ENCODE peak calls at places on chromosomes 16 and 17, in eight cellular contexts. One of them, this sample, is unnamed.

GRCh38 chr17:81207610-81208581 is 14.9 kb downstream of the CEP131 start:
- DNase-seq in RCC 7860: no peak
- DNase-seq in NCI-H460: no peak
- DNase-seq in astrocyte of the spinal cord: no peak
- DNase-seq in HEK293T: no peak
- DNase-seq in non-pigmented ciliary epithelial cell: no peak
- DNase-seq in GM19239: no peak
- DNase-seq in NCI-H1105 treated with DMSO at 0.1 percent for 48 hours: no peak
- DNase-seq in this sample: no peak

GRCh38 chr17:28227278-28228108 is 91.5 kb upstream of the TMEM97 start:
- DNase-seq in NCI-H460: peak
- DNase-seq in astrocyte of the spinal cord: peak
- DNase-seq in GM19239: no peak
- DNase-seq in HEK293T: peak
- DNase-seq in RCC 7860: no peak
- DNase-seq in non-pigmented ciliary epithelial cell: no peak
- DNase-seq in NCI-H1105 treated with DMSO at 0.1 percent for 48 hours: peak
- DNase-seq in this sample: peak

GRCh38 chr17:51590071-51590470 is 329.7 kb downstream of the UTP18 start:
- DNase-seq in NCI-H1105 treated with DMSO at 0.1 percent for 48 hours: peak
- DNase-seq in RCC 7860: no peak
- DNase-seq in GM19239: no peak
- DNase-seq in HEK293T: no peak
- DNase-seq in non-pigmented ciliary epithelial cell: no peak
- DNase-seq in NCI-H460: no peak
- DNase-seq in astrocyte of the spinal cord: no peak
- DNase-seq in this sample: no peak

GRCh38 chr16:67301080-67301757 is 21.9 kb downstream of the PLEKHG4 start:
- DNase-seq in RCC 7860: no peak
- DNase-seq in HEK293T: no peak
- DNase-seq in astrocyte of the spinal cord: no peak
- DNase-seq in non-pigmented ciliary epithelial cell: no peak
- DNase-seq in NCI-H460: no peak
- DNase-seq in NCI-H1105 treated with DMSO at 0.1 percent for 48 hours: no peak
- DNase-seq in GM19239: no peak
- DNase-seq in this sample: no peak

GRCh38 chr17:42255425-42255810 is 20.8 kb downstream of the STAT5B start:
- DNase-seq in GM19239: no peak
- DNase-seq in NCI-H460: no peak
- DNase-seq in RCC 7860: no peak
- DNase-seq in HEK293T: no peak
- DNase-seq in NCI-H1105 treated with DMSO at 0.1 percent for 48 hours: no peak
- DNase-seq in non-pigmented ciliary epithelial cell: no peak
- DNase-seq in astrocyte of the spinal cord: no peak
- DNase-seq in this sample: no peak

GRCh38 chr16:68369697-68370096 is 58.9 kb downstream of the PRMT7 start:
- DNase-seq in RCC 7860: no peak
- DNase-seq in NCI-H460: no peak
- DNase-seq in GM19239: peak
- DNase-seq in astrocyte of the spinal cord: no peak
- DNase-seq in HEK293T: no peak
- DNase-seq in NCI-H1105 treated with DMSO at 0.1 percent for 48 hours: no peak
- DNase-seq in non-pigmented ciliary epithelial cell: no peak
- DNase-seq in this sample: no peak

GRCh38 chr17:47280072-47280811 is 26.6 kb downstream of the ITGB3 start:
- DNase-seq in astrocyte of the spinal cord: peak
- DNase-seq in NCI-H1105 treated with DMSO at 0.1 percent for 48 hours: no peak
- DNase-seq in non-pigmented ciliary epithelial cell: no peak
- DNase-seq in NCI-H460: no peak
- DNase-seq in HEK293T: peak
- DNase-seq in GM19239: no peak
- DNase-seq in RCC 7860: peak
- DNase-seq in this sample: no peak

GRCh38 chr16:50878966-50879615 is 137.2 kb downstream of the CYLD start:
- DNase-seq in HEK293T: no peak
- DNase-seq in NCI-H460: no peak
- DNase-seq in non-pigmented ciliary epithelial cell: no peak
- DNase-seq in GM19239: no peak
- DNase-seq in astrocyte of the spinal cord: no peak
- DNase-seq in RCC 7860: no peak
- DNase-seq in NCI-H1105 treated with DMSO at 0.1 percent for 48 hours: no peak
- DNase-seq in this sample: peak

GRCh38 chr16:74606521-74607309 is at the start of gene GLG1:
- DNase-seq in HEK293T: peak
- DNase-seq in RCC 7860: peak
- DNase-seq in non-pigmented ciliary epithelial cell: peak
- DNase-seq in GM19239: peak
- DNase-seq in NCI-H1105 treated with DMSO at 0.1 percent for 48 hours: peak
- DNase-seq in NCI-H460: peak
- DNase-seq in astrocyte of the spinal cord: peak
- DNase-seq in this sample: peak